ENCODE peak calls at places on chromosomes 4 and X, in nine cellular contexts. B, T, H, E, O, J, S, Z and D are unnamed samples. For H3K4me1, the result is how much of the 10 kb centered on the place peaks cover.

GRCh38 chr4:73803213-73803612 is 33.3 kb upstream of the CXCL6 start:
- DNase-seq in B (no peak), T (no peak), H (peak), E (no peak), O (no peak), J (no peak), S (no peak), Z (no peak), D (no peak)

GRCh38 chrX:44244008-44244407 is 99.5 kb downstream of the EFHC2 start:
- DNase-seq in B (no peak), T (no peak), H (peak), E (peak), O (no peak), J (peak), S (no peak), Z (no peak), D (no peak)

GRCh38 chr4:73607375-73608026 is 12.7 kb downstream of the RASSF6 start:
- DNase-seq in B (no peak), T (no peak), H (no peak), E (no peak), O (no peak), J (no peak), S (no peak), Z (no peak), D (no peak)

GRCh38 chr4:104408893-104409292 is 85.8 kb downstream of the CXXC4 start:
- DNase-seq in B (no peak), T (no peak), H (no peak), E (no peak), O (no peak), J (no peak), S (no peak), Z (no peak), D (no peak)

GRCh38 chrX:41033299-41033698 is 51.9 kb upstream of the USP9X start:
- DNase-seq in B (no peak), T (no peak), H (no peak), E (no peak), O (no peak), J (no peak), S (no peak), Z (peak), D (no peak)

GRCh38 chr4:153223418-153223792 is 19.2 kb downstream of the TRIM2 start:
- DNase-seq in B (no peak), T (no peak), H (no peak), E (no peak), O (no peak), J (peak), S (no peak), Z (no peak), D (no peak)

GRCh38 chrX:19343462-19344206 is at the start of gene PDHA1:
- DNase-seq in B (peak), T (peak), H (peak), E (peak), O (peak), J (peak), S (peak), Z (peak), D (peak)

GRCh38 chr4:72326692-72327632 is 242.1 kb downstream of the ADAMTS3 start:
- DNase-seq in B (no peak), T (peak), H (peak), E (no peak), O (no peak), J (peak), S (no peak), Z (peak), D (no peak)

GRCh38 chrX:45537936-45538335 is 337.3 kb upstream of the DIPK2B start:
- DNase-seq in B (no peak), T (no peak), H (no peak), E (no peak), O (no peak), J (no peak), S (no peak), Z (no peak), D (no peak)

GRCh38 chr4:182809417-182810102 is 107.6 kb downstream of the DCTD start:
- DNase-seq in B (no peak), T (no peak), H (no peak), E (no peak), O (no peak), J (no peak), S (no peak), Z (peak), D (no peak)

GRCh38 chrX:8738588-8739189 is 6.8 kb upstream of the ANOS1 start:
- DNase-seq in B (peak), T (no peak), H (peak), E (peak), O (peak), J (peak), S (no peak), Z (peak), D (no peak)

GRCh38 chr4:186698028-186698427 is 25.6 kb downstream of the FAT1 start:
- DNase-seq in B (no peak), T (no peak), H (no peak), E (no peak), O (no peak), J (no peak), S (no peak), Z (peak), D (no peak)

GRCh38 chrX:88072339-88073030 is 554.9 kb downstream of the KLHL4 start:
- DNase-seq in B (no peak), T (no peak), H (no peak), E (no peak), O (no peak), J (no peak), S (no peak), Z (no peak), D (no peak)

GRCh38 chrX:137028699-137029098 is 5.1 kb downstream of the GPR101 start:
- DNase-seq in B (no peak), T (no peak), H (no peak), E (no peak), O (no peak), J (no peak), S (no peak), Z (no peak), D (no peak)

GRCh38 chrX:57772637-57773036 is 92.6 kb upstream of the NLRP2B start:
- DNase-seq in B (no peak), T (no peak), H (no peak), E (no peak), O (no peak), J (no peak), S (no peak), Z (no peak), D (no peak)

GRCh38 chr4:155208258-155209054 is at the start of gene NPY2R:
- DNase-seq in B (peak), T (peak), H (no peak), E (no peak), O (no peak), J (peak), S (no peak), Z (no peak), D (no peak)

GRCh38 chrX:74291577-74291963 is 12.4 kb upstream of the ZCCHC13 start:
- DNase-seq in B (no peak), T (no peak), H (no peak), E (no peak), O (no peak), J (no peak), S (no peak), Z (no peak), D (no peak)

GRCh38 chr4:5069916-5070315 is 18.6 kb downstream of the STK32B start:
- DNase-seq in B (no peak), T (no peak), H (no peak), E (no peak), O (no peak), J (no peak), S (no peak), Z (no peak), D (no peak)

GRCh38 chr4:156609421-156609820 is 362.2 kb downstream of the PDGFC start:
- DNase-seq in B (peak), T (no peak), H (no peak), E (peak), O (no peak), J (no peak), S (no peak), Z (no peak), D (peak)

GRCh38 chr4:38449506-38450174 is 214.4 kb upstream of the KLF3 start:
- DNase-seq in B (no peak), T (no peak), H (no peak), E (no peak), O (no peak), J (no peak), S (no peak), Z (peak), D (no peak)

GRCh38 chr4:158255727-158256324 is 45.5 kb downstream of the TMEM144 start:
- DNase-seq in B (no peak), T (peak), H (peak), E (peak), O (no peak), J (peak), S (no peak), Z (peak), D (no peak)

GRCh38 chr4:47577779-47578553 is 92.9 kb downstream of the ATP10D start:
- DNase-seq in B (no peak), T (no peak), H (no peak), E (peak), O (no peak), J (no peak), S (no peak), Z (no peak), D (no peak)

GRCh38 chr4:13985824-13986223 is 358.3 kb upstream of the BOD1L1 start:
- DNase-seq in B (no peak), T (no peak), H (no peak), E (no peak), O (no peak), J (no peak), S (no peak), Z (no peak), D (no peak)

GRCh38 chr4:92101609-92102231 is 202.0 kb upstream of the GRID2 start:
- DNase-seq in B (no peak), T (no peak), H (no peak), E (no peak), O (no peak), J (no peak), S (no peak), Z (no peak), D (no peak)

GRCh38 chr4:8688041-8688907 is 95.7 kb downstream of the CPZ start:
- DNase-seq in B (peak), T (peak), H (peak), E (no peak), O (no peak), J (peak), S (peak), Z (no peak), D (peak)

GRCh38 chr4:4486969-4487368 is 54.9 kb downstream of the STX18 start:
- DNase-seq in B (no peak), T (no peak), H (no peak), E (no peak), O (no peak), J (no peak), S (no peak), Z (peak), D (no peak)

GRCh38 chr4:40099010-40099409 is 42.4 kb downstream of the N4BP2 start:
- DNase-seq in B (no peak), T (no peak), H (no peak), E (no peak), O (no peak), J (no peak), S (no peak), Z (no peak), D (no peak)

GRCh38 chr4:92163348-92163747 is 140.4 kb upstream of the GRID2 start:
- DNase-seq in B (no peak), T (no peak), H (no peak), E (no peak), O (no peak), J (no peak), S (no peak), Z (no peak), D (no peak)

GRCh38 chr4:1767058-1767769 is 25.9 kb upstream of the FGFR3 start:
- DNase-seq in B (no peak), T (no peak), H (peak), E (no peak), O (no peak), J (peak), S (no peak), Z (no peak), D (no peak)
- H3K4me1 ChIP-seq in B (under half), T (under half), H (under half), E (under half), O (under half), J (under half), S (half or more), Z (half or more), D (under half)

DNA sequence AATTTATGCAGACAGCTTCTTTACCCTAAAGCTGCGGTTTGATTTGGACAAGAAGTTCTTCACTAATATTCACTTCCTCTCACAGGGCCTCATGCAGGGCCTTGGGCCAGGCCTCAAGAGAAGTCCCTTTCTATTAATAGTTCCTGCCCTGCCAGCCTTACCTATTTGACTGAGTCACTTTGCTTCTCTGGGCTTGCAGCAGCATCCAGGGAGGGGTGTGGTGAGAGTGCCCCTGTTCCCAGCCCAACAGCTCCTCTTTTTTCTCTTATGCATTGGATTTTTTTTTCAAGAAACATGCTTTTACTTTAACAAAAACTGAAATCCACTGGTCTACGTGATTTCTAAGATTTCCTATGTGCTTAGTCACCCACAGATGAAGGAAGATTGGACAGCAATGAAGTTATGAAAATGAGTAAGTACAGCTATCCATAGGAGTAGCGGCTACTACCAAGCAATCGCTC is 26.7 kb downstream of the FAM156B start:
- DNase-seq in B (peak), T (no peak), H (no peak), E (no peak), O (peak), J (no peak), S (no peak), Z (no peak), D (no peak)
- TF ChIP-seq EP300 in B (no peak), T (no peak), H (no peak), E (no peak), O (no peak), J (no peak), S (no peak), Z (no peak), D (no peak)

DNA sequence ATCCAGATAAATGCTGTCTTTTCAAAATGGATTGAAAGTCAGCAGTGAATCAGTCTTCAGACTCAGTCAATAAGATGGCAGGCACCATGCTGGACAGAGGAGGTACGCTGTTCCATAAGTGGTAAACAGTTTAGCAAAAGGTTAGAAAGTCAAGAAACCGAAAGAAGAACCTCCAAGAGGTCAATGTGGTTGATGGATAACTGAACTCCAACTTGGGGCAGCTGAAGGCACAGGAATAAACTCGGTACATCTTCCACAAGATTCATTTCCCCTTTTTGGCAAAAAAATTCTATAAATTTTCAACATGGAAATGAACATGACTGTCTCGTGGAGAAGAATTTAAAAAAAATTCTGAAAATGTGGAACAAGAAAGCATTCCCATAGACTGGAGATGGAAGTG is 18.4 kb upstream of the SEL1L3 start:
- DNase-seq in B (no peak), T (no peak), H (no peak), E (no peak), O (no peak), J (no peak), S (no peak), Z (no peak), D (no peak)
- H3K4me1 ChIP-seq in B (under half), T (under half), H (under half), E (under half), O (under half), J (under half), S (under half), Z (under half), D (under half)

GRCh38 chr4:103046416-103047290 is 27.1 kb upstream of the SLC9B1 start:
- DNase-seq in B (peak), T (peak), H (peak), E (no peak), O (peak), J (peak), S (no peak), Z (peak), D (peak)
- TF ChIP-seq EP300 in B (no peak), T (no peak), H (no peak), E (no peak), O (no peak), J (no peak), S (no peak), Z (no peak), D (no peak)